ENCODE peak calls at places on chromosomes 16 and 17, in seven cellular contexts. W is mesothelial cell of epicardium; X is NCI-H524; L is T follicular helper cell; C is activated naive CD8-positive, alpha-beta T cell treated with anti-CD3 and anti-CD28 coated beads, Interleukin-2, amount 50 U/mL, for 24 hours; J is fibroblast of the conjunctiva; T is endodermal cell. Z is an unnamed sample.

GRCh38 chr16:12090162-12090552 is 113.6 kb downstream of the SNX29 start:
- DNase-seq in W (no peak), X (no peak), L (no peak), C (no peak), J (no peak), T (peak; percentile 78), Z (no peak)

GRCh38 chr16:72856797-72857196 is 191.1 kb downstream of the ZFHX3 start:
- DNase-seq in W (no peak), X (peak; percentile 47), L (no peak), C (peak; percentile 16), J (no peak), T (peak; percentile 82), Z (peak; percentile 10)

GRCh38 chr16:8675183-8676159 is 1.1 kb downstream of the ABAT start:
- DNase-seq in W (peak; percentile 54), X (no peak), L (peak; percentile 33), C (peak; percentile 62), J (no peak), T (no peak), Z (no peak)

GRCh38 chr17:64399071-64399766 is 8.6 kb upstream of the PECAM1 start:
- DNase-seq in W (no peak), X (no peak), L (no peak), C (no peak), J (no peak), T (no peak), Z (peak; percentile 45)

GRCh38 chr16:83953796-83954576 is 946 bp downstream of the OSGIN1 start:
- DNase-seq in W (no peak), X (peak; percentile 63), L (no peak), C (no peak), J (no peak), T (peak; percentile 76), Z (no peak)

GRCh38 chr17:73474370-73474988 is 162.7 kb upstream of the CDC42EP4 start:
- DNase-seq in W (peak; percentile 57), X (peak; percentile 47), L (no peak), C (peak; percentile 16), J (peak; percentile 45), T (no peak), Z (peak; percentile 32)

GRCh38 chr17:44918006-44918405 is 2.7 kb upstream of the GFAP start:
- DNase-seq in W (no peak), X (no peak), L (no peak), C (no peak), J (no peak), T (peak; percentile 34), Z (no peak)

GRCh38 chr17:43418441-43419374 is 19.9 kb downstream of the ARL4D start:
- DNase-seq in W (no peak), X (peak; percentile 95), L (no peak), C (no peak), J (peak; percentile 69), T (peak; percentile 88), Z (peak; percentile 28)

GRCh38 chr17:39903158-39903884 is 15.1 kb downstream of the GSDMB start:
- DNase-seq in W (no peak), X (no peak), L (no peak), C (no peak), J (no peak), T (no peak), Z (no peak)

GRCh38 chr17:1074886-1075665 is 78.1 kb downstream of the TIMM22 start:
- DNase-seq in W (no peak), X (peak; percentile 82), L (no peak), C (no peak), J (no peak), T (peak; percentile 42), Z (no peak)

GRCh38 chr16:26453215-26453614 is 613.5 kb upstream of the C16orf82 start:
- DNase-seq in W (no peak), X (no peak), L (no peak), C (no peak), J (no peak), T (no peak), Z (no peak)